ENCODE peak calls at places on chromosomes 16 and 17, in eight cellular contexts. W, O, J, X, V, Q, R and G are unnamed samples.

GRCh38 chr16:50227120-50227519 is 39.2 kb upstream of the ADCY7 start:
- DNase-seq in O (no peak), J (no peak), X (no peak), Q (no peak), V (no peak), R (no peak), W (no peak), G (no peak)

GRCh38 chr16:82091225-82091624 is 56.2 kb downstream of the HSD17B2 start:
- DNase-seq in V (no peak), X (peak), Q (no peak), R (peak), W (no peak), J (peak), O (no peak), G (peak)

GRCh38 chr16:28494141-28494851 is at the start of gene APOBR:
- DNase-seq in X (no peak), W (peak), J (no peak), Q (peak), O (no peak), R (no peak), V (no peak), G (no peak)

GRCh38 chr16:65754799-65755691 is 611.4 kb upstream of the CDH5 start:
- DNase-seq in X (peak), V (no peak), W (no peak), R (no peak), Q (peak), O (no peak), J (peak), G (peak)

GRCh38 chr16:73792199-73793108 is 504.2 kb upstream of the PSMD7 start:
- DNase-seq in Q (no peak), R (no peak), X (no peak), J (no peak), W (no peak), O (no peak), V (no peak), G (no peak)

GRCh38 chr17:72254808-72255449 is 134.1 kb downstream of the SOX9 start:
- DNase-seq in W (no peak), X (no peak), R (no peak), J (no peak), V (no peak), O (no peak), Q (no peak), G (no peak)

GRCh38 chr17:73650147-73650546 is 5.9 kb upstream of the SDK2 start:
- DNase-seq in V (no peak), O (no peak), R (no peak), J (peak), X (peak), Q (no peak), W (peak), G (no peak)

GRCh38 chr16:55478827-55479559 is at the start of gene MMP2:
- DNase-seq in J (peak), W (peak), O (no peak), V (no peak), X (peak), Q (peak), R (peak), G (no peak)

GRCh38 chr17:77841742-77842141 is 116.8 kb upstream of the TNRC6C start:
- DNase-seq in X (no peak), J (no peak), W (no peak), R (no peak), V (no peak), O (no peak), Q (no peak), G (no peak)

DNA sequence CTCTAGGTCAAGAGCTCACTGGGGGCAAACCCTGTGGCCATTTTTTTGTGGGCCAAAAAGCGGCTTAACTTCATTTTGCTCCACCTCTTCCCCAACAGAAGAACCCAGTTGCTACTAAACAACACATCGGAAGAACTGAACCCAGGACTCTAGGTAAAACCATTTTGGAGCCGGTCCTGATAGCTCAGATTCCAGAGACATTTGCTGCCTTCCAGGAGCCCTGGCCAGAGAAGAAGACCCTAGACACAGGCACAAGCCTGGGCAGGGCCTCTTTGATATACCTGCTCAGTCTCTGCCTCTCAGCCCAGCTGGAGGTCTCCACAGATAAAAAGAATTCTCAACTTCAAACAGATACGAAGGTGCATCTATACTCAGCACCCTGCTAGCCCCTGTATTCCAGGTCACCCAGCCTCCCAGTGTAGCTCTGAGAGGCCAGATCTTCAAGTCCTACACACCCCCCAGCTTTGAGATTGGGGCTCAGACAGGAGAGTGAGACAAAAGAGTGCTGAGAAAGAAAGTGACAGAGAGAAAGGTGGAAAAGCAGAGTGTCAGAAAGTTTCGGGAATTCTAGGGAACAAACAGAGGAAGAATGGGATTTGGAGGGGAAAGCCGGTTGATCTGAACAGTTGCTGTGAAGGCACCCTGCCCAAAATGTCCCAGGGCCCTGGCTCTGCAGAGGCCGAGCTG is 6.6 kb upstream of the HOXB9 start:
- DNase-seq in R (no peak), X (no peak), Q (no peak), O (no peak), J (no peak), V (no peak), W (no peak), G (no peak)
- H3K4me3 ChIP-seq in R (no peak), X (no peak), Q (no peak), O (no peak), J (no peak), V (no peak), W (no peak), G (no peak)

GRCh38 chr16:74998481-74999207 is at the start of gene ZNRF1:
- DNase-seq in W (peak), Q (peak), V (peak), J (peak), R (peak), O (no peak), X (peak), G (no peak)

GRCh38 chr16:74999208-74999682 is 421 bp downstream of the ZNRF1 start:
- DNase-seq in V (no peak), X (no peak), Q (peak), R (no peak), J (no peak), W (no peak), O (no peak), G (no peak)

GRCh38 chr16:75000481-75001081 is 1.8 kb downstream of the ZNRF1 start:
- DNase-seq in V (no peak), R (no peak), W (no peak), Q (peak), X (no peak), J (peak), O (no peak), G (no peak)

GRCh38 chr16:75002474-75002873 is 3.6 kb downstream of the ZNRF1 start:
- DNase-seq in Q (no peak), W (no peak), X (no peak), V (no peak), J (no peak), R (no peak), O (no peak), G (no peak)

DNA sequence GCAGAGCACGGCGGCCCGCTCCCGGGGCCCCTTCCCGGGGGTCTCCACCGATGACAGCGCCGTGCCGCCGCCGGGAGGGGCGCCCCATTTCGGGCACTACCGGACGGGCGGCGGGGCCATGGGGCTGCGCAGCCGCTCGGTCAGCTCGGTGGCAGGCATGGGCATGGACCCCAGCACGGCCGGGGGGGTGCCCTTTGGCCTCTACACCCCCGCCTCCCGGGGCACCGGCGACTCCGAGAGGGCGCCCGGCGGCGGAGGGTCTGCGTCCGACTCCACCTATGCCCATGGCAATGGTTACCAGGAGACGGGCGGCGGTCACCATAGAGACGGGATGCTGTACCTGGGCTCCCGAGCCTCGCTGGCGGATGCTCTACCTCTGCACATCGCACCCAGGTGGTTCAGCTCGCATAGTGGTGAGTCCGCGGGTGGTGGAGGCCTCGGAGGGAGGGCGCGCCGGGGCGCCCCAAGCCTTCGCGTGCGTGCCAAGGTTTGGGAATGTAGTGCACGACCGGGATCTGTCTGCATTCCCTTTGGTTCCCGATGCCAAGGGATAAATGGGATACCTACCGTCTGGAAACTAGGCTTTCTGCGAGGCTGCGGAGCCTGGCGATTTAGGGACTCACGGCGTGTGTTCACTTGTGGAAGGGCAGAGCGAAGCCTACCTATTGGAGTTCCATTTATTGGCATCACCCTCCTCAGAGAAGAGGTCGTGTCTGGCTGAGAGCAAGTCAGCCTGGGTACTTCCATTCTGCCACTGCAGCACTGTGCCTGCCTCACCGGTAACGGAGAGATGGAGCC is 1.1 kb downstream of the ZNRF1 start:
- DNase-seq in Q (peak), O (no peak), X (no peak), J (peak), R (no peak), W (peak), V (no peak), G (no peak)
- TF ChIP-seq CTCF in Q (no peak), O (peak), X (no peak), J (no peak), R (no peak), W (no peak), V (no peak), G (no peak)

DNA sequence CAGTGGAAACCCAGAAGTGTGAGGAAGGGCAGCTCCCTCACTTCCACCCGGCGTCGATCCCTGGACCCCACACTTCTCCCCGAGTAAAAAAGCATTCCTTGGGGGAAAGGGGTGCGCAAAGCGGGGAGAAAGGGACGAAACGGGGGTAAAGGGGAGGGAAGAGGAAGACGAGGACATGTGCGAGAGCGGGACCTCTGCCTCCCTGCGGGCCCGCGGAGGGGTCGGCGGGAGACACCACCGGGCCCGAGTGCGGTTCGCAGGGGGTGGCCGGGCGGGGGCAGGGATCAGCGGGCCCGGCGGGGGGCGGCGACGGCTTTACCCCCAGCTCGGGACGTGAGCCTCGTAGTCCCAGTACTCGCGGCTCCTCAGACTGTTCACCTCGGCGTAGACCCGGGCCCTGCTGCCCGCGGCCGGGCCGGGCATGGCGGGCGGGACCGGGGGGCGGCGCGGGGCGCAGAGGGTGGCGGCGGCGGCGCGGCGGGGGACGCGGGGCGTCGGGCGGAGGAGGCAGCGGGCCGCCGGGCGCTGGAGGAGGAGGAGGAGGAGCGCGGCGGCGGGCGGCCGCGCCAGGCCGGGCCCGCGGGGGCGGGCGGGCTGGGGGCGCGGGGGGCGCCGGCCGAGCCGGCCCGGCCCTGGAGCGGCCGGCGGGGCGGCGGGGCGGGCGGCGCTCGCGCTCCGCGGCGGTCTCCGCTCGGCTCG is 443 bp downstream of the CSNK2A2 start:
- DNase-seq in R (no peak), W (no peak), X (no peak), V (no peak), J (peak), O (no peak), Q (no peak), G (no peak)
- H3K4me3 ChIP-seq in R (peak), W (peak), X (peak), V (peak), J (peak), O (peak), Q (peak), G (peak)

GRCh38 chr16:77786448-77786847 is 1.9 kb upstream of the VAT1L start:
- DNase-seq in J (no peak), Q (no peak), W (no peak), O (no peak), R (no peak), X (no peak), V (no peak), G (no peak)

GRCh38 chr16:77785365-77785764 is 3.0 kb upstream of the VAT1L start:
- DNase-seq in J (no peak), Q (no peak), W (no peak), X (no peak), O (no peak), R (no peak), V (no peak), G (no peak)

GRCh38 chr16:77787452-77787851 is 912 bp upstream of the VAT1L start:
- DNase-seq in V (no peak), J (no peak), Q (no peak), X (no peak), R (no peak), W (no peak), O (no peak), G (no peak)

GRCh38 chr16:77782694-77783093 is 5.7 kb upstream of the VAT1L start:
- DNase-seq in R (no peak), V (no peak), O (no peak), Q (no peak), W (no peak), J (no peak), X (peak), G (no peak)

DNA sequence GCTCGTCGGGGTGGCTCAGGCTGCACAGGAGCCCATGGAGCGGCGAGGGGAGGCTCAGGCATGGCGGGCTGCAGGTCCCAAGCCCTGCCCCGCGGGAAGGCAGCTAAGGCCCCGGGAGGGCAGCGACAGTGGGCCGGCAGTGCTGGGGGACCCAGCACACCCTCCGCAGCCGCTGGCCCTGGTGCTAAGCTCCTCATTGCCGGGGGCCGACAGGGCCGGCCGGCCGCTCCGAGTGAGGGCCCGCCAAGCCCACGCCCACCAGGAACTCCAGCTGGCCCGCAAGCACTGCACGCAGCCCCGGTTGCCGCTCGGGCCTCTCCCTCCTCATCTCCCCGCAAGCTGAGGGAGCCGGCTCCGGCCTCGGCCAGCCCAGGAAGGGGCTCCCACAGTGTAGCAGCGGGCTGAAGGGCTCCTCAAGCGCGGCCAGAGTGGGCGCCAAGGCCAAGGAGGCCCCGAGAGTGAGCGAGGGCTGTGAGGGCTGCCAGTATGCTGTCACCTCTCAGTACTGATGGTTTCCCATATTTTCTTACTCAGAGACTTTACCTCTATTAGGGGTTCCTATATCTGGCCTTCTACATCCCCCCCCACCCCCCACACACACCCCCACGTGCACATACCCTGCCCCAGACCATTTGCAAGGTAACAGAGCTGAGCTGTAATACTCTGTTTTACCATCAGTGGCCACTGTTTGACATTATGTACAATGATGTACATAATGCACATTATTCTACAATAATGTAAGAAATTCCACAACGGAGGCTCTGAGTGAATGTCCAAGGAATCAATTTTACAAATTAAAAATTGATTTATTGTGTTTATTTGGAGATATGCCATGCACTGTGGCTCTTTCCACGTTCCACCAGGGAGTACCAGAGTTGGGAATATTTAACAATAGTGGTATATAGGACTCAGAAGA is 3.7 kb upstream of the VAT1L start:
- DNase-seq in R (no peak), J (no peak), O (no peak), V (no peak), W (no peak), Q (no peak), X (peak), G (no peak)
- TF ChIP-seq CTCF in R (no peak), J (peak), O (peak), V (no peak), W (no peak), Q (peak), X (peak), G (peak)

GRCh38 chr17:75722542-75723095 is 1.4 kb downstream of the ITGB4 start:
- DNase-seq in O (no peak), X (no peak), J (no peak), V (no peak), Q (peak), W (no peak), R (no peak), G (no peak)
- H3K4me3 ChIP-seq in O (peak), X (no peak), J (no peak), V (peak), Q (no peak), W (no peak), R (peak), G (no peak)

GRCh38 chr17:2170023-2170422 is 115.1 kb downstream of the HIC1 start:
- DNase-seq in Q (no peak), W (no peak), V (no peak), J (no peak), O (no peak), X (no peak), R (no peak), G (no peak)
- TF ChIP-seq CTCF in Q (no peak), W (no peak), V (peak), J (no peak), O (no peak), X (peak), R (no peak), G (no peak)

DNA sequence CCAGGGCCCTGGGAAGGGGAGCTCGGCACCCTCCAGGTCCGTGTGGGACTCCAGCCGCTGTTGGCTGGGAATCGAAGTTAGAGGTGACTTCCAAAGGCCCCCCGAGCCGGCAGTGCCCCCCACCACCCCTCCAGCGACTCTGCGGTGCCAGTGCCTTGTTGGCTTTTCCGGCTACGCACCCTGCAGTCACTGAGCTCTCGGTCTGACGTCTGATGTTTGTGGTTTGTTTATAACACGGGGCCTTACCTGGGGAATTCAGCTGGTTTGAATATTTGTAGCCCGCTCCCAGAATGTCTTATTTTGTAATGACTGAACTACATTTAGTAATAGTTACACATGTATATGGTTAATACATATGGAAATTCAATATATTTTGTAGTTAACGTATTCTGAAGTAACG is 7.1 kb upstream of the BAIAP3 start:
- DNase-seq in X (no peak), Q (no peak), V (no peak), W (no peak), J (no peak), R (no peak), O (no peak), G (no peak)
- H3K4me3 ChIP-seq in X (no peak), Q (no peak), V (no peak), W (no peak), J (no peak), R (no peak), O (no peak), G (no peak)

GRCh38 chr16:89918453-89919347 is at the start of gene MC1R:
- DNase-seq in W (no peak), V (peak), J (peak), Q (peak), X (peak), R (no peak), O (no peak), G (no peak)
- TF ChIP-seq CTCF in W (no peak), V (peak), J (peak), Q (no peak), X (peak), R (peak), O (peak), G (peak)

DNA sequence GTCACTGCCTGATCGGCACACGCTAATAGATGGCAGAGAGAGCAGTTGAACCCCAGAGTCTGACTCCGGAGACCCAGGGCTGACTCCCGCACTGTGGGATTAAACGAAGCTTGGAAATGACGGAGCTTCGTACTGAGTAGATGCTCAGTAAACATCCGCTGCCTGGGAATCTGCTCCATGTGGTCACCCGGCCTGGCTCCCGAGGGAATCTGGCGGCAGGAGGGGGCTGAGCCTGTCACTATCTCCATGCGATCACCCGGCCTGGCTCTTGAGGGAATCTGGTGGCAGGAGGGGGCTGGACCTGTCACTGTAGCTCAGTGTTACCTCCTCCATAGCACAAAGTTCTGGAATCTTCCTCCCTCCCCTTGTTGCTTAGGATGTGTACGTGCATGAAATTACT is 139.7 kb upstream of the CIBAR2 start:
- DNase-seq in Q (no peak), X (no peak), R (no peak), J (no peak), O (no peak), V (no peak), W (no peak), G (no peak)
- H3K4me3 ChIP-seq in Q (no peak), X (no peak), R (no peak), J (no peak), O (no peak), V (no peak), W (no peak), G (no peak)